ENCODE peak calls at places on chromosomes 5 and 9, in six cellular contexts. J is stimulated activated CD8-positive, alpha-beta memory T cell treated with anti-CD3 and anti-CD28 coated beads, Interleukin-4, amount 100 ng/mL, for 48 hours; D is A549; X is naive thymus-derived CD8-positive, alpha-beta T cell; V is epithelial cell of esophagus; E is ovary. R is an unnamed sample.

GRCh38 chr5:103385722-103386121 is 127.2 kb downstream of the MACIR start:
- DNase-seq in V (no peak), J (no peak), D (no peak), X (no peak), E (no peak), R (no peak)

GRCh38 chr5:179484761-179485160 is 65.6 kb upstream of the RUFY1 start:
- DNase-seq in D (no peak), V (no peak), E (no peak), J (no peak), X (no peak), R (no peak)

GRCh38 chr9:130701059-130702022 is 7.8 kb downstream of the EXOSC2 start:
- DNase-seq in V (peak), E (peak), J (peak), X (peak), D (peak), R (peak)

GRCh38 chr9:134188421-134189166 is 24.2 kb upstream of the RNU6ATAC start:
- DNase-seq in J (no peak), E (peak), X (no peak), V (no peak), D (no peak), R (no peak)

GRCh38 chr5:140220032-140220697 is 45.2 kb downstream of the CYSTM1 start:
- DNase-seq in J (no peak), X (no peak), V (peak), D (no peak), E (no peak), R (peak)

GRCh38 chr9:123061216-123061615 is 27.7 kb downstream of the GPR21 start:
- DNase-seq in J (no peak), X (no peak), D (no peak), V (no peak), E (no peak), R (no peak)

GRCh38 chr9:135757356-135757755 is 55.4 kb downstream of the KCNT1 start:
- DNase-seq in J (no peak), V (no peak), E (no peak), D (no peak), X (no peak), R (no peak)

GRCh38 chr9:93501406-93501805 is 48.0 kb upstream of the FAM120AOS start:
- DNase-seq in X (peak), V (no peak), D (no peak), J (no peak), E (no peak), R (no peak)

GRCh38 chr5:180950291-180950949 is 38.2 kb upstream of the BTNL3 start:
- DNase-seq in E (no peak), J (no peak), X (no peak), V (peak), D (peak), R (no peak)

GRCh38 chr5:172437445-172438303 is 16.7 kb downstream of the SH3PXD2B start:
- DNase-seq in V (peak), X (no peak), E (peak), D (peak), J (no peak), R (no peak)

GRCh38 chr5:174165406-174165805 is 119.9 kb downstream of the NSG2 start:
- DNase-seq in J (no peak), D (no peak), E (no peak), V (no peak), X (no peak), R (no peak)

GRCh38 chr5:72957337-72957736 is 1.5 kb downstream of the FCHO2 start:
- DNase-seq in E (no peak), X (no peak), V (no peak), D (no peak), J (no peak), R (no peak)

GRCh38 chr5:88686743-88687142 is 196.2 kb downstream of the MEF2C start:
- DNase-seq in V (no peak), E (no peak), J (no peak), D (no peak), X (no peak), R (no peak)

GRCh38 chr9:18905033-18905882 is 127.8 kb downstream of the SAXO1 start:
- DNase-seq in J (no peak), X (no peak), D (no peak), E (no peak), V (no peak), R (no peak)

GRCh38 chr9:73149371-73150067 is 2.1 kb upstream of the ANXA1 start:
- DNase-seq in X (no peak), J (no peak), E (no peak), V (peak), D (peak), R (no peak)

GRCh38 chr5:26321278-26321677 is 717.1 kb downstream of the CDH9 start:
- DNase-seq in J (no peak), D (no peak), X (no peak), E (no peak), V (no peak), R (no peak)

GRCh38 chr5:181130832-181131496 is at the start of gene OR2V1:
- DNase-seq in D (no peak), E (no peak), J (no peak), V (no peak), X (no peak), R (no peak)

GRCh38 chr9:92404437-92404836 is at the start of gene OGN:
- DNase-seq in V (no peak), D (no peak), J (no peak), X (no peak), E (no peak), R (no peak)

GRCh38 chr9:34659592-34660253 is 2.7 kb downstream of the CCL27 start:
- DNase-seq in X (no peak), E (no peak), J (no peak), D (no peak), V (peak), R (no peak)

GRCh38 chr9:134066923-134067851 is 639 bp downstream of the BRD3 start:
- DNase-seq in E (peak), J (peak), D (peak), V (peak), X (peak), R (peak)

GRCh38 chr5:135236951-135237791 is 161.9 kb downstream of the MACROH2A1 start:
- DNase-seq in X (no peak), J (peak), D (no peak), V (peak), E (peak), R (no peak)

GRCh38 chr9:111632695-111633388 is 1.7 kb downstream of the DNAJC25 start:
- DNase-seq in X (no peak), E (no peak), D (no peak), J (no peak), V (no peak), R (no peak)

GRCh38 chr5:36734422-36734821 is 128.0 kb downstream of the SLC1A3 start:
- DNase-seq in X (no peak), D (peak), E (no peak), V (peak), J (no peak), R (no peak)

GRCh38 chr9:136403915-136404800 is 4.2 kb upstream of the SNAPC4 start:
- DNase-seq in V (no peak), D (no peak), J (peak), X (peak), E (no peak), R (peak)

GRCh38 chr9:137107982-137108381 is 6.6 kb downstream of the DPP7 start:
- DNase-seq in D (no peak), X (no peak), V (no peak), J (no peak), E (no peak), R (no peak)

GRCh38 chr9:89935791-89936190 is 331.0 kb downstream of the GADD45G start:
- DNase-seq in E (no peak), D (no peak), V (no peak), X (no peak), J (no peak), R (no peak)

GRCh38 chr9:129234491-129234890 is 56.4 kb upstream of the IER5L start:
- DNase-seq in V (no peak), X (no peak), D (no peak), E (no peak), J (no peak), R (no peak)

GRCh38 chr9:130426467-130426773 is 18.3 kb upstream of the ASS1 start:
- DNase-seq in V (no peak), D (no peak), E (no peak), J (no peak), X (no peak), R (no peak)

GRCh38 chr9:14030350-14030823 is 283.6 kb downstream of the NFIB start:
- DNase-seq in E (peak), X (no peak), V (peak), D (peak), J (no peak), R (no peak)

GRCh38 chr9:71747572-71747971 is 20.7 kb downstream of the CEMIP2 start:
- DNase-seq in X (no peak), V (no peak), J (no peak), D (no peak), E (no peak), R (no peak)

GRCh38 chr5:38724301-38725030 is 121.3 kb upstream of the OSMR start:
- DNase-seq in X (no peak), D (peak), J (no peak), V (peak), E (no peak), R (no peak)

GRCh38 chr5:74304536-74304935 is 336.0 kb downstream of the ENC1 start:
- DNase-seq in X (no peak), V (no peak), J (no peak), E (no peak), D (no peak), R (no peak)

GRCh38 chr9:14159440-14160222 is 154.3 kb downstream of the NFIB start:
- DNase-seq in D (no peak), V (no peak), E (no peak), J (no peak), X (no peak), R (no peak)

GRCh38 chr5:143341807-143342570 is 61.5 kb downstream of the NR3C1 start:
- DNase-seq in X (no peak), V (peak), D (peak), E (no peak), J (no peak), R (no peak)

GRCh38 chr5:40165789-40166728 is 513.7 kb upstream of the PTGER4 start:
- DNase-seq in V (peak), E (no peak), J (no peak), D (peak), X (no peak), R (no peak)

GRCh38 chr9:94817291-94818195 is 91.0 kb downstream of the AOPEP start:
- DNase-seq in X (no peak), E (no peak), J (no peak), V (no peak), D (no peak), R (no peak)

GRCh38 chr5:30802961-30803705 is 390.4 kb upstream of the CDH6 start:
- DNase-seq in J (no peak), D (no peak), V (no peak), X (no peak), E (no peak), R (no peak)

GRCh38 chr5:11602298-11602697 is 301.9 kb downstream of the CTNND2 start:
- DNase-seq in E (no peak), D (no peak), X (no peak), V (no peak), J (no peak), R (no peak)

GRCh38 chr5:92380069-92380770 is 997.1 kb upstream of the ARRDC3 start:
- DNase-seq in V (peak), X (no peak), E (no peak), D (no peak), J (no peak), R (no peak)